ENCODE peak calls at places on chromosomes 7 and 10, in eight cellular contexts. One of them, this sample, is unnamed.

GRCh38 chr7:151598045-151598444 is 78.3 kb upstream of the RHEB start:
- DNase-seq in endothelial cell of umbilical vein: no peak
- DNase-seq in kidney tubule cell: peak; percentile 97
- DNase-seq in SJSA1: peak; percentile 87
- DNase-seq in mesendoderm: no peak
- DNase-seq in kidney epithelial cell: peak; percentile 94
- DNase-seq in activated CD4-positive, alpha-beta T cell treated with anti-CD3 and anti-CD28 coated beads, Interleukin-2, amount 10 ng/mL, durations not matched to agents 7 days and 5 days: no peak
- DNase-seq in pancreas: no peak
- DNase-seq in this sample: no peak

GRCh38 chr7:30330134-30331111 is 46.0 kb downstream of the ZNRF2 start:
- DNase-seq in SJSA1: no peak
- DNase-seq in pancreas: no peak
- DNase-seq in endothelial cell of umbilical vein: no peak
- DNase-seq in kidney epithelial cell: no peak
- DNase-seq in activated CD4-positive, alpha-beta T cell treated with anti-CD3 and anti-CD28 coated beads, Interleukin-2, amount 10 ng/mL, durations not matched to agents 7 days and 5 days: peak; percentile 52
- DNase-seq in kidney tubule cell: no peak
- DNase-seq in mesendoderm: no peak
- DNase-seq in this sample: no peak

GRCh38 chr10:1715821-1716220 is 21.5 kb downstream of the ADARB2 start:
- DNase-seq in kidney tubule cell: peak; percentile 72
- DNase-seq in SJSA1: no peak
- DNase-seq in activated CD4-positive, alpha-beta T cell treated with anti-CD3 and anti-CD28 coated beads, Interleukin-2, amount 10 ng/mL, durations not matched to agents 7 days and 5 days: peak; percentile 10
- DNase-seq in kidney epithelial cell: peak; percentile 12
- DNase-seq in endothelial cell of umbilical vein: no peak
- DNase-seq in mesendoderm: peak; percentile 63
- DNase-seq in pancreas: no peak
- DNase-seq in this sample: no peak

GRCh38 chr7:6169805-6170520 is 102.5 kb downstream of the CYTH3 start:
- DNase-seq in SJSA1: no peak
- DNase-seq in kidney epithelial cell: no peak
- DNase-seq in mesendoderm: no peak
- DNase-seq in endothelial cell of umbilical vein: no peak
- DNase-seq in kidney tubule cell: no peak
- DNase-seq in pancreas: no peak
- DNase-seq in activated CD4-positive, alpha-beta T cell treated with anti-CD3 and anti-CD28 coated beads, Interleukin-2, amount 10 ng/mL, durations not matched to agents 7 days and 5 days: no peak
- DNase-seq in this sample: no peak

GRCh38 chr10:1061930-1062769 is 6.0 kb downstream of the WDR37 start:
- DNase-seq in kidney epithelial cell: no peak
- DNase-seq in mesendoderm: peak; percentile 44
- DNase-seq in SJSA1: no peak
- DNase-seq in kidney tubule cell: no peak
- DNase-seq in endothelial cell of umbilical vein: peak; percentile 71
- DNase-seq in activated CD4-positive, alpha-beta T cell treated with anti-CD3 and anti-CD28 coated beads, Interleukin-2, amount 10 ng/mL, durations not matched to agents 7 days and 5 days: no peak
- DNase-seq in pancreas: no peak
- DNase-seq in this sample: no peak

GRCh38 chr7:108413782-108414492 is 42.3 kb downstream of the NRCAM start:
- DNase-seq in kidney tubule cell: peak; percentile 82
- DNase-seq in kidney epithelial cell: no peak
- DNase-seq in activated CD4-positive, alpha-beta T cell treated with anti-CD3 and anti-CD28 coated beads, Interleukin-2, amount 10 ng/mL, durations not matched to agents 7 days and 5 days: no peak
- DNase-seq in mesendoderm: peak; percentile 82
- DNase-seq in pancreas: no peak
- DNase-seq in SJSA1: no peak
- DNase-seq in endothelial cell of umbilical vein: peak; percentile 41
- DNase-seq in this sample: no peak

GRCh38 chr7:142188159-142188558 is 69.7 kb downstream of the PRSS58 start:
- DNase-seq in kidney tubule cell: peak; percentile 23
- DNase-seq in activated CD4-positive, alpha-beta T cell treated with anti-CD3 and anti-CD28 coated beads, Interleukin-2, amount 10 ng/mL, durations not matched to agents 7 days and 5 days: no peak
- DNase-seq in endothelial cell of umbilical vein: no peak
- DNase-seq in kidney epithelial cell: no peak
- DNase-seq in mesendoderm: no peak
- DNase-seq in pancreas: no peak
- DNase-seq in SJSA1: no peak
- DNase-seq in this sample: no peak

GRCh38 chr10:110162749-110163148 is 44.7 kb upstream of the MXI1 start:
- DNase-seq in endothelial cell of umbilical vein: no peak
- DNase-seq in pancreas: no peak
- DNase-seq in kidney tubule cell: no peak
- DNase-seq in activated CD4-positive, alpha-beta T cell treated with anti-CD3 and anti-CD28 coated beads, Interleukin-2, amount 10 ng/mL, durations not matched to agents 7 days and 5 days: no peak
- DNase-seq in SJSA1: no peak
- DNase-seq in mesendoderm: no peak
- DNase-seq in kidney epithelial cell: no peak
- DNase-seq in this sample: no peak

GRCh38 chr10:21494221-21495001 is 31.1 kb downstream of the SKIDA1 start:
- DNase-seq in kidney epithelial cell: no peak
- DNase-seq in pancreas: no peak
- DNase-seq in activated CD4-positive, alpha-beta T cell treated with anti-CD3 and anti-CD28 coated beads, Interleukin-2, amount 10 ng/mL, durations not matched to agents 7 days and 5 days: no peak
- DNase-seq in SJSA1: peak; percentile 42
- DNase-seq in endothelial cell of umbilical vein: peak; percentile 27
- DNase-seq in mesendoderm: peak; percentile 65
- DNase-seq in kidney tubule cell: peak; percentile 41
- DNase-seq in this sample: no peak

GRCh38 chr7:112084506-112084905 is 121.7 kb downstream of the DOCK4 start:
- DNase-seq in kidney tubule cell: no peak
- DNase-seq in SJSA1: no peak
- DNase-seq in kidney epithelial cell: no peak
- DNase-seq in endothelial cell of umbilical vein: peak; percentile 74
- DNase-seq in mesendoderm: no peak
- DNase-seq in activated CD4-positive, alpha-beta T cell treated with anti-CD3 and anti-CD28 coated beads, Interleukin-2, amount 10 ng/mL, durations not matched to agents 7 days and 5 days: no peak
- DNase-seq in pancreas: no peak
- DNase-seq in this sample: no peak

GRCh38 chr7:42014625-42015412 is 222.2 kb downstream of the GLI3 start:
- DNase-seq in pancreas: no peak
- DNase-seq in endothelial cell of umbilical vein: peak; percentile 42
- DNase-seq in kidney tubule cell: peak; percentile 48
- DNase-seq in mesendoderm: peak; percentile 83
- DNase-seq in kidney epithelial cell: no peak
- DNase-seq in activated CD4-positive, alpha-beta T cell treated with anti-CD3 and anti-CD28 coated beads, Interleukin-2, amount 10 ng/mL, durations not matched to agents 7 days and 5 days: peak; percentile 40
- DNase-seq in SJSA1: no peak
- DNase-seq in this sample: no peak

GRCh38 chr10:30058570-30059132 is 735 bp downstream of the JCAD start:
- DNase-seq in SJSA1: peak; percentile 48
- DNase-seq in endothelial cell of umbilical vein: peak; percentile 45
- DNase-seq in mesendoderm: no peak
- DNase-seq in kidney epithelial cell: no peak
- DNase-seq in activated CD4-positive, alpha-beta T cell treated with anti-CD3 and anti-CD28 coated beads, Interleukin-2, amount 10 ng/mL, durations not matched to agents 7 days and 5 days: no peak
- DNase-seq in kidney tubule cell: no peak
- DNase-seq in pancreas: no peak
- DNase-seq in this sample: no peak

GRCh38 chr10:70331486-70332268 is 47.9 kb upstream of the NPFFR1 start:
- DNase-seq in kidney tubule cell: peak; percentile 100
- DNase-seq in activated CD4-positive, alpha-beta T cell treated with anti-CD3 and anti-CD28 coated beads, Interleukin-2, amount 10 ng/mL, durations not matched to agents 7 days and 5 days: peak; percentile 17
- DNase-seq in mesendoderm: peak; percentile 71
- DNase-seq in kidney epithelial cell: peak; percentile 97
- DNase-seq in endothelial cell of umbilical vein: peak; percentile 71
- DNase-seq in SJSA1: peak; percentile 75
- DNase-seq in pancreas: peak; percentile 48
- DNase-seq in this sample: peak; percentile 52

GRCh38 chr10:128063736-128064614 is 62.2 kb downstream of the MKI67 start:
- DNase-seq in activated CD4-positive, alpha-beta T cell treated with anti-CD3 and anti-CD28 coated beads, Interleukin-2, amount 10 ng/mL, durations not matched to agents 7 days and 5 days: no peak
- DNase-seq in kidney epithelial cell: no peak
- DNase-seq in mesendoderm: peak; percentile 22
- DNase-seq in SJSA1: no peak
- DNase-seq in endothelial cell of umbilical vein: no peak
- DNase-seq in pancreas: no peak
- DNase-seq in kidney tubule cell: no peak
- DNase-seq in this sample: no peak

GRCh38 chr10:132450825-132451505 is 54.0 kb downstream of the PWWP2B start:
- DNase-seq in endothelial cell of umbilical vein: no peak
- DNase-seq in kidney epithelial cell: no peak
- DNase-seq in SJSA1: no peak
- DNase-seq in kidney tubule cell: no peak
- DNase-seq in mesendoderm: no peak
- DNase-seq in pancreas: no peak
- DNase-seq in activated CD4-positive, alpha-beta T cell treated with anti-CD3 and anti-CD28 coated beads, Interleukin-2, amount 10 ng/mL, durations not matched to agents 7 days and 5 days: no peak
- DNase-seq in this sample: no peak

GRCh38 chr7:47941136-47941844 is 7.0 kb downstream of the PKD1L1 start:
- DNase-seq in kidney tubule cell: peak; percentile 83
- DNase-seq in activated CD4-positive, alpha-beta T cell treated with anti-CD3 and anti-CD28 coated beads, Interleukin-2, amount 10 ng/mL, durations not matched to agents 7 days and 5 days: no peak
- DNase-seq in mesendoderm: no peak
- DNase-seq in endothelial cell of umbilical vein: peak; percentile 76
- DNase-seq in pancreas: no peak
- DNase-seq in kidney epithelial cell: no peak
- DNase-seq in SJSA1: peak; percentile 65
- DNase-seq in this sample: peak; percentile 62

GRCh38 chr10:128854965-128855364 is 612.1 kb upstream of the MGMT start:
- DNase-seq in mesendoderm: peak; percentile 16
- DNase-seq in SJSA1: no peak
- DNase-seq in kidney epithelial cell: peak; percentile 18
- DNase-seq in endothelial cell of umbilical vein: peak; percentile 4
- DNase-seq in kidney tubule cell: peak; percentile 79
- DNase-seq in pancreas: peak; percentile 50
- DNase-seq in activated CD4-positive, alpha-beta T cell treated with anti-CD3 and anti-CD28 coated beads, Interleukin-2, amount 10 ng/mL, durations not matched to agents 7 days and 5 days: no peak
- DNase-seq in this sample: peak; percentile 79

GRCh38 chr7:15214981-15215380 is 312.4 kb upstream of the DGKB start:
- DNase-seq in kidney tubule cell: no peak
- DNase-seq in SJSA1: no peak
- DNase-seq in activated CD4-positive, alpha-beta T cell treated with anti-CD3 and anti-CD28 coated beads, Interleukin-2, amount 10 ng/mL, durations not matched to agents 7 days and 5 days: no peak
- DNase-seq in pancreas: no peak
- DNase-seq in endothelial cell of umbilical vein: no peak
- DNase-seq in kidney epithelial cell: no peak
- DNase-seq in mesendoderm: no peak
- DNase-seq in this sample: no peak

GRCh38 chr10:62374862-62375710 is 917 bp downstream of the ZNF365 start:
- DNase-seq in SJSA1: no peak
- DNase-seq in mesendoderm: peak; percentile 3
- DNase-seq in endothelial cell of umbilical vein: no peak
- DNase-seq in pancreas: no peak
- DNase-seq in kidney epithelial cell: no peak
- DNase-seq in kidney tubule cell: peak; percentile 68
- DNase-seq in activated CD4-positive, alpha-beta T cell treated with anti-CD3 and anti-CD28 coated beads, Interleukin-2, amount 10 ng/mL, durations not matched to agents 7 days and 5 days: no peak
- DNase-seq in this sample: no peak

GRCh38 chr10:116787018-116787674 is 44.8 kb upstream of the HSPA12A start:
- DNase-seq in pancreas: no peak
- DNase-seq in kidney tubule cell: peak; percentile 11
- DNase-seq in endothelial cell of umbilical vein: no peak
- DNase-seq in mesendoderm: no peak
- DNase-seq in activated CD4-positive, alpha-beta T cell treated with anti-CD3 and anti-CD28 coated beads, Interleukin-2, amount 10 ng/mL, durations not matched to agents 7 days and 5 days: peak; percentile 12
- DNase-seq in SJSA1: no peak
- DNase-seq in kidney epithelial cell: no peak
- DNase-seq in this sample: no peak

GRCh38 chr7:91685544-91685943 is 195.0 kb downstream of the MTERF1 start:
- DNase-seq in kidney tubule cell: no peak
- DNase-seq in mesendoderm: no peak
- DNase-seq in kidney epithelial cell: no peak
- DNase-seq in SJSA1: no peak
- DNase-seq in activated CD4-positive, alpha-beta T cell treated with anti-CD3 and anti-CD28 coated beads, Interleukin-2, amount 10 ng/mL, durations not matched to agents 7 days and 5 days: no peak
- DNase-seq in endothelial cell of umbilical vein: no peak
- DNase-seq in pancreas: no peak
- DNase-seq in this sample: no peak

GRCh38 chr7:70338061-70338460 is 739.8 kb downstream of the AUTS2 start:
- DNase-seq in kidney tubule cell: no peak
- DNase-seq in activated CD4-positive, alpha-beta T cell treated with anti-CD3 and anti-CD28 coated beads, Interleukin-2, amount 10 ng/mL, durations not matched to agents 7 days and 5 days: no peak
- DNase-seq in endothelial cell of umbilical vein: no peak
- DNase-seq in pancreas: no peak
- DNase-seq in kidney epithelial cell: no peak
- DNase-seq in SJSA1: no peak
- DNase-seq in mesendoderm: no peak
- DNase-seq in this sample: no peak

GRCh38 chr7:144001543-144001942 is 1.4 kb downstream of the OR6B1 start:
- DNase-seq in SJSA1: no peak
- DNase-seq in activated CD4-positive, alpha-beta T cell treated with anti-CD3 and anti-CD28 coated beads, Interleukin-2, amount 10 ng/mL, durations not matched to agents 7 days and 5 days: no peak
- DNase-seq in kidney tubule cell: no peak
- DNase-seq in kidney epithelial cell: no peak
- DNase-seq in endothelial cell of umbilical vein: no peak
- DNase-seq in mesendoderm: no peak
- DNase-seq in pancreas: no peak
- DNase-seq in this sample: no peak

GRCh38 chr7:6160191-6160623 is 112.2 kb downstream of the CYTH3 start:
- DNase-seq in kidney epithelial cell: no peak
- DNase-seq in SJSA1: peak; percentile 47
- DNase-seq in pancreas: no peak
- DNase-seq in mesendoderm: peak; percentile 73
- DNase-seq in activated CD4-positive, alpha-beta T cell treated with anti-CD3 and anti-CD28 coated beads, Interleukin-2, amount 10 ng/mL, durations not matched to agents 7 days and 5 days: no peak
- DNase-seq in endothelial cell of umbilical vein: peak; percentile 66
- DNase-seq in kidney tubule cell: peak; percentile 23
- DNase-seq in this sample: peak; percentile 82

GRCh38 chr10:53664620-53665019 is 892.0 kb upstream of the MBL2 start:
- DNase-seq in kidney epithelial cell: no peak
- DNase-seq in endothelial cell of umbilical vein: peak; percentile 51
- DNase-seq in pancreas: no peak
- DNase-seq in kidney tubule cell: peak; percentile 23
- DNase-seq in activated CD4-positive, alpha-beta T cell treated with anti-CD3 and anti-CD28 coated beads, Interleukin-2, amount 10 ng/mL, durations not matched to agents 7 days and 5 days: no peak
- DNase-seq in SJSA1: no peak
- DNase-seq in mesendoderm: no peak
- DNase-seq in this sample: no peak

GRCh38 chr10:13716161-13717071 is 129.7 kb downstream of the PRPF18 start:
- DNase-seq in activated CD4-positive, alpha-beta T cell treated with anti-CD3 and anti-CD28 coated beads, Interleukin-2, amount 10 ng/mL, durations not matched to agents 7 days and 5 days: no peak
- DNase-seq in pancreas: no peak
- DNase-seq in kidney epithelial cell: no peak
- DNase-seq in kidney tubule cell: no peak
- DNase-seq in endothelial cell of umbilical vein: peak; percentile 81
- DNase-seq in mesendoderm: no peak
- DNase-seq in SJSA1: peak; percentile 84
- DNase-seq in this sample: no peak

GRCh38 chr10:132140167-132140925 is 46.4 kb upstream of the DPYSL4 start:
- DNase-seq in activated CD4-positive, alpha-beta T cell treated with anti-CD3 and anti-CD28 coated beads, Interleukin-2, amount 10 ng/mL, durations not matched to agents 7 days and 5 days: no peak
- DNase-seq in endothelial cell of umbilical vein: no peak
- DNase-seq in kidney epithelial cell: no peak
- DNase-seq in pancreas: peak; percentile 8
- DNase-seq in kidney tubule cell: no peak
- DNase-seq in mesendoderm: no peak
- DNase-seq in SJSA1: no peak
- DNase-seq in this sample: no peak

GRCh38 chr7:33886100-33886623 is 19.2 kb upstream of the BMPER start:
- DNase-seq in pancreas: no peak
- DNase-seq in SJSA1: no peak
- DNase-seq in activated CD4-positive, alpha-beta T cell treated with anti-CD3 and anti-CD28 coated beads, Interleukin-2, amount 10 ng/mL, durations not matched to agents 7 days and 5 days: no peak
- DNase-seq in kidney epithelial cell: no peak
- DNase-seq in kidney tubule cell: peak; percentile 11
- DNase-seq in mesendoderm: peak; percentile 95
- DNase-seq in endothelial cell of umbilical vein: no peak
- DNase-seq in this sample: no peak

GRCh38 chr7:327991-328702 is 38.2 kb downstream of the FOXL3 start:
- DNase-seq in pancreas: no peak
- DNase-seq in endothelial cell of umbilical vein: no peak
- DNase-seq in kidney epithelial cell: no peak
- DNase-seq in activated CD4-positive, alpha-beta T cell treated with anti-CD3 and anti-CD28 coated beads, Interleukin-2, amount 10 ng/mL, durations not matched to agents 7 days and 5 days: no peak
- DNase-seq in mesendoderm: no peak
- DNase-seq in kidney tubule cell: no peak
- DNase-seq in SJSA1: no peak
- DNase-seq in this sample: no peak

GRCh38 chr7:107538001-107538400 is 25.7 kb downstream of the COG5 start:
- DNase-seq in SJSA1: no peak
- DNase-seq in pancreas: peak; percentile 83
- DNase-seq in mesendoderm: no peak
- DNase-seq in kidney epithelial cell: no peak
- DNase-seq in kidney tubule cell: no peak
- DNase-seq in endothelial cell of umbilical vein: no peak
- DNase-seq in activated CD4-positive, alpha-beta T cell treated with anti-CD3 and anti-CD28 coated beads, Interleukin-2, amount 10 ng/mL, durations not matched to agents 7 days and 5 days: no peak
- DNase-seq in this sample: no peak

GRCh38 chr10:21920633-21921032 is 82.9 kb downstream of the DNAJC1 start:
- DNase-seq in mesendoderm: no peak
- DNase-seq in kidney epithelial cell: no peak
- DNase-seq in activated CD4-positive, alpha-beta T cell treated with anti-CD3 and anti-CD28 coated beads, Interleukin-2, amount 10 ng/mL, durations not matched to agents 7 days and 5 days: no peak
- DNase-seq in endothelial cell of umbilical vein: no peak
- DNase-seq in pancreas: no peak
- DNase-seq in SJSA1: no peak
- DNase-seq in kidney tubule cell: peak; percentile 11
- DNase-seq in this sample: no peak

GRCh38 chr10:13891542-13892431 is 305.0 kb downstream of the PRPF18 start:
- DNase-seq in pancreas: no peak
- DNase-seq in endothelial cell of umbilical vein: peak; percentile 43
- DNase-seq in activated CD4-positive, alpha-beta T cell treated with anti-CD3 and anti-CD28 coated beads, Interleukin-2, amount 10 ng/mL, durations not matched to agents 7 days and 5 days: no peak
- DNase-seq in mesendoderm: peak; percentile 79
- DNase-seq in kidney epithelial cell: no peak
- DNase-seq in kidney tubule cell: peak; percentile 27
- DNase-seq in SJSA1: no peak
- DNase-seq in this sample: peak; percentile 74

GRCh38 chr7:109343662-109344061 is 774.0 kb downstream of the DNAJB9 start:
- DNase-seq in SJSA1: no peak
- DNase-seq in pancreas: no peak
- DNase-seq in activated CD4-positive, alpha-beta T cell treated with anti-CD3 and anti-CD28 coated beads, Interleukin-2, amount 10 ng/mL, durations not matched to agents 7 days and 5 days: no peak
- DNase-seq in mesendoderm: no peak
- DNase-seq in kidney epithelial cell: no peak
- DNase-seq in endothelial cell of umbilical vein: no peak
- DNase-seq in kidney tubule cell: no peak
- DNase-seq in this sample: no peak

GRCh38 chr10:72087969-72088878 is at the start of gene SPOCK2:
- DNase-seq in kidney epithelial cell: no peak
- DNase-seq in SJSA1: no peak
- DNase-seq in endothelial cell of umbilical vein: peak; percentile 14
- DNase-seq in activated CD4-positive, alpha-beta T cell treated with anti-CD3 and anti-CD28 coated beads, Interleukin-2, amount 10 ng/mL, durations not matched to agents 7 days and 5 days: peak; percentile 81
- DNase-seq in pancreas: no peak
- DNase-seq in mesendoderm: peak; percentile 48
- DNase-seq in kidney tubule cell: no peak
- DNase-seq in this sample: no peak